ENCODE peak calls at places on chromosomes 3 and 15, in seven cellular contexts. X is H54; A is stimulated activated CD4-positive, alpha-beta T cell treated with anti-CD3 and anti-CD28 coated beads, Interleukin-2, amount 100 ng/mL, for 48 hours; L is activated effector memory CD4-positive, alpha-beta T cell treated with anti-CD3 and anti-CD28 coated beads, Interleukin-2, amount 50 U/mL, for 16 hours; S is fibroblast of pulmonary artery; O is cardiac fibroblast; I is SJCRH30. W is an unnamed sample.
A peak's percentile ranks its signal among the peaks of the same experiment; 100 is the strongest.

GRCh38 chr15:28113426-28114113 is 14.5 kb upstream of the OCA2 start:
- DNase-seq in X (no peak), A (no peak), L (no peak), S (no peak), O (no peak), I (no peak), W (no peak)

GRCh38 chr3:164408356-164408755 is 669.9 kb downstream of the SI start:
- DNase-seq in X (no peak), A (no peak), L (no peak), S (no peak), O (no peak), I (no peak), W (no peak)

GRCh38 chr3:177464392-177465225 is 267.3 kb upstream of the TBL1XR1 start:
- DNase-seq in X (no peak), A (no peak), L (no peak), S (no peak), O (no peak), I (no peak), W (no peak)

GRCh38 chr3:183331518-183331917 is 78.5 kb downstream of the B3GNT5 start:
- DNase-seq in X (no peak), A (no peak), L (no peak), S (no peak), O (no peak), I (no peak), W (no peak)

GRCh38 chr3:108437439-108437838 is 73.0 kb downstream of the MYH15 start:
- DNase-seq in X (no peak), A (no peak), L (no peak), S (no peak), O (no peak), I (no peak), W (no peak)

GRCh38 chr3:156630081-156630772 is 44.2 kb upstream of the TIPARP start:
- DNase-seq in X (no peak), A (no peak), L (no peak), S (no peak), O (no peak), I (peak; percentile 10), W (no peak)

GRCh38 chr3:70120360-70120966 is 120.9 kb downstream of the SAMMSON start:
- DNase-seq in X (peak; percentile 47), A (peak; percentile 63), L (peak; percentile 76), S (peak; percentile 74), O (peak; percentile 69), I (peak; percentile 54), W (no peak)

GRCh38 chr3:118818386-118818785 is 216.3 kb downstream of the IGSF11 start:
- DNase-seq in X (no peak), A (no peak), L (no peak), S (peak; percentile 17), O (peak; percentile 60), I (no peak), W (no peak)

GRCh38 chr15:68204776-68205557 is at the start of gene CALML4:
- DNase-seq in X (no peak), A (no peak), L (peak; percentile 42), S (peak; percentile 31), O (no peak), I (no peak), W (no peak)

GRCh38 chr3:122502139-122502538 is 12.6 kb downstream of the KPNA1 start:
- DNase-seq in X (no peak), A (no peak), L (no peak), S (no peak), O (no peak), I (no peak), W (no peak)

GRCh38 chr15:100201376-100202280 is 140.1 kb downstream of the ADAMTS17 start:
- DNase-seq in X (no peak), A (no peak), L (peak; percentile 45), S (no peak), O (no peak), I (no peak), W (no peak)

GRCh38 chr3:71309886-71310285 is 273.6 kb downstream of the FOXP1 start:
- DNase-seq in X (no peak), A (no peak), L (no peak), S (peak; percentile 20), O (peak; percentile 48), I (no peak), W (no peak)

GRCh38 chr3:155079795-155080546 is at the start of gene MME:
- DNase-seq in X (peak; percentile 52), A (no peak), L (no peak), S (peak; percentile 86), O (peak; percentile 80), I (peak; percentile 80), W (no peak)

GRCh38 chr15:72889545-72889944 is 106.0 kb upstream of the ADPGK start:
- DNase-seq in X (no peak), A (no peak), L (no peak), S (no peak), O (no peak), I (no peak), W (no peak)

GRCh38 chr3:148698190-148698806 is 595 bp downstream of the AGTR1 start:
- DNase-seq in X (no peak), A (no peak), L (no peak), S (no peak), O (peak; percentile 6), I (no peak), W (no peak)

GRCh38 chr15:72318408-72318942 is 1.5 kb downstream of the CELF6 start:
- DNase-seq in X (no peak), A (no peak), L (peak; percentile 36), S (no peak), O (no peak), I (no peak), W (no peak)

GRCh38 chr3:16875876-16876575 is 8.7 kb upstream of the PLCL2 start:
- DNase-seq in X (no peak), A (no peak), L (no peak), S (no peak), O (no peak), I (no peak), W (no peak)